ENCODE peak calls at places on chromosomes 4 and X, in eight cellular contexts. J is Caki2; O is T-helper 1 cell; D is Right ventricle myocardium inferior; S is activated CD4-positive, CD25-positive, alpha-beta regulatory T cell; F is cortex of kidney; B is PC-3; Q is NCI-H1930. A is an unnamed sample.

GRCh38 chr4:141427726-141428296 is 207.1 kb downstream of the ZNF330 start:
- DNase-seq in J (no peak), O (no peak), D (no peak), S (no peak), F (no peak), B (peak), Q (no peak), A (no peak)

GRCh38 chr4:992297-993110 is 700 bp downstream of the SLC26A1 start:
- DNase-seq in J (peak), O (no peak), D (peak), S (no peak), F (no peak), B (peak), Q (no peak), A (peak)

GRCh38 chrX:104343408-104344129 is 88.8 kb upstream of the ESX1 start:
- DNase-seq in J (peak), O (no peak), D (no peak), S (no peak), F (no peak), B (peak), Q (peak), A (peak)

GRCh38 chrX:40122487-40122886 is 24.7 kb upstream of the BCOR start:
- DNase-seq in J (no peak), O (no peak), D (no peak), S (no peak), F (no peak), B (no peak), Q (no peak), A (no peak)

GRCh38 chrX:148265829-148266228 is 234.6 kb upstream of the AFF2 start:
- DNase-seq in J (no peak), O (no peak), D (no peak), S (no peak), F (no peak), B (no peak), Q (no peak), A (no peak)

GRCh38 chr4:3402409-3403103 is 39.2 kb upstream of the HGFAC start:
- DNase-seq in J (peak), O (no peak), D (peak), S (no peak), F (no peak), B (no peak), Q (no peak), A (no peak)

GRCh38 chrX:2656243-2656836 is 34.8 kb upstream of the CD99 start:
- DNase-seq in J (no peak), O (no peak), D (no peak), S (no peak), F (no peak), B (no peak), Q (no peak), A (no peak)

GRCh38 chrX:38458071-38458470 is 103.3 kb upstream of the TSPAN7 start:
- DNase-seq in J (no peak), O (no peak), D (no peak), S (no peak), F (no peak), B (no peak), Q (no peak), A (peak)

GRCh38 chr4:74793757-74794340 is 474 bp downstream of the BTC start:
- DNase-seq in J (peak), O (no peak), D (peak), S (no peak), F (peak), B (peak), Q (peak), A (peak)

GRCh38 chr4:138919094-138919936 is 96.3 kb upstream of the NOCT start:
- DNase-seq in J (peak), O (no peak), D (peak), S (no peak), F (no peak), B (peak), Q (peak), A (peak)

GRCh38 chr4:88163286-88163685 is 4.8 kb upstream of the ABCG2 start:
- DNase-seq in J (no peak), O (no peak), D (no peak), S (no peak), F (no peak), B (no peak), Q (no peak), A (no peak)

GRCh38 chr4:25485104-25485503 is 108.0 kb downstream of the ANAPC4 start:
- DNase-seq in J (no peak), O (no peak), D (no peak), S (no peak), F (no peak), B (no peak), Q (no peak), A (no peak)

GRCh38 chrX:133926809-133927208 is 58.6 kb downstream of the GPC3 start:
- DNase-seq in J (no peak), O (no peak), D (no peak), S (no peak), F (no peak), B (peak), Q (no peak), A (no peak)

GRCh38 chr4:77931452-77932135 is 69.0 kb downstream of the MRPL1 start:
- DNase-seq in J (no peak), O (no peak), D (no peak), S (no peak), F (no peak), B (peak), Q (no peak), A (no peak)

GRCh38 chr4:32189130-32189529 is 1469.0 kb downstream of the PCDH7 start:
- DNase-seq in J (no peak), O (no peak), D (no peak), S (no peak), F (no peak), B (no peak), Q (no peak), A (no peak)

GRCh38 chr4:118889313-118889694 is 650 bp downstream of the SYNPO2 start:
- DNase-seq in J (no peak), O (no peak), D (no peak), S (no peak), F (no peak), B (no peak), Q (no peak), A (no peak)

A was measured in SW480.